ENCODE peak calls at places on chromosomes 7 and 10, in eight cellular contexts. K is cerebellum; S is activated T-helper 1 cell treated with anti-CD3 and anti-CD28 coated beads, Interleukin-12 subunit alpha, Interleukin-12 subunit beta, Interleukin-2, Interleukin-4 antibody, amounts not matched to agents 30 ng/mL and 10 ng/mL and 1 ng/mL, durations not matched to agents 14 hours and 24 hours and 36 hours; Z is activated T-cell treated with anti-CD3 and anti-CD28 coated beads, Interleukin-2, amount 50 U/mL, for 4 hours; Y is NCI-H1417; M is COLO829; U is AG08395; T is activated naive CD4-positive, alpha-beta T cell. J is an unnamed sample.

GRCh38 chr10:16384064-16384463 is 52.7 kb upstream of the PTER start:
- DNase-seq in K (peak; percentile 78), S (no peak), Z (no peak), Y (no peak), M (no peak), U (no peak), T (no peak), J (no peak)

GRCh38 chr10:776772-777171 is 87.3 kb upstream of the DIP2C start:
- DNase-seq in K (no peak), S (no peak), Z (no peak), Y (no peak), M (no peak), U (no peak), T (no peak), J (no peak)

GRCh38 chr7:28155964-28156363 is 24.6 kb downstream of the JAZF1 start:
- DNase-seq in K (no peak), S (no peak), Z (no peak), Y (no peak), M (no peak), U (peak; percentile 52), T (no peak), J (no peak)

GRCh38 chr10:59027975-59028640 is 148.3 kb upstream of the PHYHIPL start:
- DNase-seq in K (no peak), S (no peak), Z (no peak), Y (no peak), M (no peak), U (no peak), T (no peak), J (no peak)

GRCh38 chr7:33262476-33262875 is 133.1 kb downstream of the BBS9 start:
- DNase-seq in K (no peak), S (no peak), Z (no peak), Y (no peak), M (no peak), U (no peak), T (no peak), J (no peak)

GRCh38 chr10:7980196-7980595 is 74.3 kb upstream of the GATA3 start:
- DNase-seq in K (no peak), S (no peak), Z (no peak), Y (no peak), M (no peak), U (no peak), T (no peak), J (no peak)

GRCh38 chr7:132207782-132208181 is 368.5 kb downstream of the PLXNA4 start:
- DNase-seq in K (no peak), S (no peak), Z (no peak), Y (no peak), M (no peak), U (no peak), T (no peak), J (no peak)

GRCh38 chr10:11832042-11832441 is 8.9 kb downstream of the PROSER2 start:
- DNase-seq in K (no peak), S (no peak), Z (no peak), Y (no peak), M (no peak), U (no peak), T (no peak), J (no peak)

GRCh38 chr7:107971613-107972012 is 31.3 kb downstream of the LAMB1 start:
- DNase-seq in K (no peak), S (no peak), Z (no peak), Y (no peak), M (no peak), U (peak; percentile 6), T (no peak), J (no peak)

GRCh38 chr7:78248867-78249266 is 450.3 kb downstream of the PHTF2 start:
- DNase-seq in K (no peak), S (no peak), Z (no peak), Y (no peak), M (no peak), U (no peak), T (no peak), J (no peak)

GRCh38 chr7:157715938-157716280 is 379.1 kb downstream of the DNAJB6 start:
- DNase-seq in K (no peak), S (no peak), Z (no peak), Y (no peak), M (no peak), U (no peak), T (no peak), J (no peak)

GRCh38 chr7:3408814-3409595 is 108.0 kb downstream of the SDK1 start:
- DNase-seq in K (no peak), S (no peak), Z (no peak), Y (peak; percentile 78), M (no peak), U (no peak), T (no peak), J (peak; percentile 26)

GRCh38 chr10:59580257-59580863 is 129.3 kb downstream of the SLC16A9 start:
- DNase-seq in K (peak; percentile 8), S (no peak), Z (no peak), Y (peak; percentile 34), M (peak; percentile 21), U (peak; percentile 66), T (no peak), J (peak; percentile 37)

GRCh38 chr10:132700168-132701098 is 85.5 kb downstream of the NKX6-2 start:
- DNase-seq in K (no peak), S (no peak), Z (no peak), Y (peak; percentile 84), M (no peak), U (peak; percentile 39), T (no peak), J (no peak)

GRCh38 chr7:55189878-55190436 is 171.1 kb downstream of the EGFR start:
- DNase-seq in K (no peak), S (no peak), Z (no peak), Y (no peak), M (no peak), U (no peak), T (no peak), J (no peak)

GRCh38 chr7:50450691-50451051 is 521 bp upstream of the FIGNL1 start:
- DNase-seq in K (no peak), S (no peak), Z (no peak), Y (peak; percentile 90), M (no peak), U (no peak), T (peak; percentile 31), J (peak; percentile 64)

GRCh38 chr10:17981766-17982380 is 30.2 kb downstream of the SLC39A12 start:
- DNase-seq in K (no peak), S (no peak), Z (no peak), Y (no peak), M (no peak), U (peak; percentile 82), T (no peak), J (no peak)

GRCh38 chr10:114483575-114483974 is 79.3 kb upstream of the AFAP1L2 start:
- DNase-seq in K (no peak), S (no peak), Z (no peak), Y (no peak), M (no peak), U (no peak), T (no peak), J (no peak)

GRCh38 chr7:25564980-25565379 is 336.7 kb upstream of the NPVF start:
- DNase-seq in K (no peak), S (no peak), Z (no peak), Y (peak; percentile 56), M (no peak), U (no peak), T (no peak), J (no peak)

GRCh38 chr7:47202146-47202768 is 379.7 kb downstream of the TNS3 start:
- DNase-seq in K (no peak), S (no peak), Z (no peak), Y (no peak), M (no peak), U (peak; percentile 53), T (no peak), J (no peak)

GRCh38 chr7:132485600-132486594 is 90.4 kb downstream of the PLXNA4 start:
- DNase-seq in K (no peak), S (no peak), Z (no peak), Y (peak; percentile 47), M (no peak), U (no peak), T (no peak), J (no peak)

GRCh38 chr10:43574906-43575305 is 490 bp upstream of the ZNF239 start:
- DNase-seq in K (no peak), S (no peak), Z (no peak), Y (no peak), M (no peak), U (no peak), T (no peak), J (peak; percentile 4)

GRCh38 chr7:66696774-66697191 is 43.8 kb upstream of the RABGEF1 start:
- DNase-seq in K (no peak), S (no peak), Z (no peak), Y (peak; percentile 33), M (no peak), U (peak; percentile 52), T (no peak), J (no peak)

GRCh38 chr10:91901784-91902677 is 7.3 kb downstream of the FGFBP3 start:
- DNase-seq in K (no peak), S (no peak), Z (peak; percentile 47), Y (peak; percentile 32), M (peak; percentile 56), U (peak; percentile 69), T (no peak), J (no peak)

GRCh38 chr7:139908792-139909191 is 79.7 kb downstream of the TBXAS1 start:
- DNase-seq in K (no peak), S (no peak), Z (no peak), Y (peak; percentile 34), M (no peak), U (no peak), T (no peak), J (no peak)

GRCh38 chr10:86742230-86742629 is 14.2 kb upstream of the BMPR1A start:
- DNase-seq in K (no peak), S (no peak), Z (no peak), Y (no peak), M (no peak), U (no peak), T (no peak), J (no peak)

GRCh38 chr7:92717982-92718716 is 118.2 kb downstream of the CDK6 start:
- DNase-seq in K (no peak), S (peak; percentile 72), Z (peak; percentile 23), Y (no peak), M (peak; percentile 91), U (no peak), T (peak; percentile 7), J (peak; percentile 14)

GRCh38 chr10:43390791-43391190 is 18.2 kb downstream of the HNRNPF start:
- DNase-seq in K (peak; percentile 48), S (no peak), Z (no peak), Y (peak; percentile 7), M (no peak), U (peak; percentile 57), T (no peak), J (no peak)

J was measured in NCI-H146.